ENCODE peak calls at places on chromosomes 1 and 21, in ten cellular contexts. One of them, this sample, is unnamed.

GRCh38 chr1:9382923-9383491 is 90.3 kb downstream of the SPSB1 start:
- DNase-seq in neural crest cell: no peak
- DNase-seq in sigmoid colon: no peak
- DNase-seq in heart left ventricle: no peak
- DNase-seq in mammary epithelial cell: no peak
- DNase-seq in breast epithelium: no peak
- DNase-seq in B cell: no peak
- DNase-seq in brain microvascular endothelial cell: no peak
- DNase-seq in endodermal cell: peak
- DNase-seq in kidney epithelial cell: no peak
- DNase-seq in this sample: no peak

GRCh38 chr1:224430511-224431113 is 4.0 kb downstream of the WDR26 start:
- DNase-seq in heart left ventricle: no peak
- DNase-seq in breast epithelium: no peak
- DNase-seq in endodermal cell: no peak
- DNase-seq in B cell: peak
- DNase-seq in neural crest cell: no peak
- DNase-seq in kidney epithelial cell: no peak
- DNase-seq in sigmoid colon: no peak
- DNase-seq in brain microvascular endothelial cell: peak
- DNase-seq in mammary epithelial cell: peak
- DNase-seq in this sample: peak

GRCh38 chr1:172551279-172551678 is 18.3 kb downstream of the SUCO start:
- DNase-seq in endodermal cell: no peak
- DNase-seq in brain microvascular endothelial cell: no peak
- DNase-seq in kidney epithelial cell: no peak
- DNase-seq in B cell: no peak
- DNase-seq in mammary epithelial cell: no peak
- DNase-seq in breast epithelium: no peak
- DNase-seq in heart left ventricle: no peak
- DNase-seq in sigmoid colon: no peak
- DNase-seq in neural crest cell: no peak
- DNase-seq in this sample: no peak

GRCh38 chr1:185719021-185719420 is 15.2 kb upstream of the HMCN1 start:
- DNase-seq in breast epithelium: no peak
- DNase-seq in B cell: no peak
- DNase-seq in brain microvascular endothelial cell: peak
- DNase-seq in neural crest cell: no peak
- DNase-seq in mammary epithelial cell: peak
- DNase-seq in endodermal cell: peak
- DNase-seq in kidney epithelial cell: peak
- DNase-seq in heart left ventricle: peak
- DNase-seq in sigmoid colon: no peak
- DNase-seq in this sample: peak

GRCh38 chr1:70674981-70675685 is 264.1 kb downstream of the CTH start:
- DNase-seq in neural crest cell: no peak
- DNase-seq in kidney epithelial cell: no peak
- DNase-seq in B cell: no peak
- DNase-seq in mammary epithelial cell: no peak
- DNase-seq in endodermal cell: peak
- DNase-seq in brain microvascular endothelial cell: no peak
- DNase-seq in sigmoid colon: no peak
- DNase-seq in heart left ventricle: no peak
- DNase-seq in breast epithelium: no peak
- DNase-seq in this sample: no peak

GRCh38 chr1:162552684-162553252 is 8.8 kb upstream of the UAP1 start:
- DNase-seq in brain microvascular endothelial cell: no peak
- DNase-seq in kidney epithelial cell: no peak
- DNase-seq in B cell: no peak
- DNase-seq in mammary epithelial cell: no peak
- DNase-seq in sigmoid colon: peak
- DNase-seq in neural crest cell: no peak
- DNase-seq in breast epithelium: no peak
- DNase-seq in heart left ventricle: no peak
- DNase-seq in endodermal cell: no peak
- DNase-seq in this sample: no peak

GRCh38 chr1:164801791-164802572 is 243.0 kb downstream of the PBX1 start:
- DNase-seq in mammary epithelial cell: no peak
- DNase-seq in endodermal cell: no peak
- DNase-seq in neural crest cell: no peak
- DNase-seq in breast epithelium: no peak
- DNase-seq in kidney epithelial cell: no peak
- DNase-seq in sigmoid colon: no peak
- DNase-seq in heart left ventricle: no peak
- DNase-seq in brain microvascular endothelial cell: no peak
- DNase-seq in B cell: no peak
- DNase-seq in this sample: no peak

GRCh38 chr1:233025566-233025965 is 75.2 kb downstream of the NTPCR start:
- DNase-seq in B cell: no peak
- DNase-seq in breast epithelium: no peak
- DNase-seq in kidney epithelial cell: no peak
- DNase-seq in endodermal cell: no peak
- DNase-seq in brain microvascular endothelial cell: no peak
- DNase-seq in neural crest cell: no peak
- DNase-seq in mammary epithelial cell: peak
- DNase-seq in heart left ventricle: no peak
- DNase-seq in sigmoid colon: no peak
- DNase-seq in this sample: no peak

GRCh38 chr1:26132128-26132824 is 20.7 kb downstream of the PDIK1L start:
- DNase-seq in neural crest cell: no peak
- DNase-seq in mammary epithelial cell: peak
- DNase-seq in B cell: no peak
- DNase-seq in endodermal cell: peak
- DNase-seq in brain microvascular endothelial cell: no peak
- DNase-seq in kidney epithelial cell: no peak
- DNase-seq in sigmoid colon: no peak
- DNase-seq in heart left ventricle: no peak
- DNase-seq in breast epithelium: no peak
- DNase-seq in this sample: no peak

GRCh38 chr1:97056386-97056785 is 334.8 kb downstream of the PTBP2 start:
- DNase-seq in breast epithelium: no peak
- DNase-seq in brain microvascular endothelial cell: no peak
- DNase-seq in endodermal cell: no peak
- DNase-seq in heart left ventricle: no peak
- DNase-seq in sigmoid colon: no peak
- DNase-seq in neural crest cell: no peak
- DNase-seq in mammary epithelial cell: no peak
- DNase-seq in B cell: no peak
- DNase-seq in kidney epithelial cell: no peak
- DNase-seq in this sample: no peak

GRCh38 chr1:6880951-6881690 is 95.9 kb downstream of the CAMTA1 start:
- DNase-seq in neural crest cell: no peak
- DNase-seq in sigmoid colon: no peak
- DNase-seq in brain microvascular endothelial cell: peak
- DNase-seq in endodermal cell: no peak
- DNase-seq in breast epithelium: no peak
- DNase-seq in B cell: no peak
- DNase-seq in heart left ventricle: no peak
- DNase-seq in mammary epithelial cell: peak
- DNase-seq in kidney epithelial cell: no peak
- DNase-seq in this sample: no peak

GRCh38 chr21:16651956-16652355 is 860.9 kb upstream of the CXADR start:
- DNase-seq in mammary epithelial cell: no peak
- DNase-seq in sigmoid colon: no peak
- DNase-seq in neural crest cell: no peak
- DNase-seq in endodermal cell: no peak
- DNase-seq in B cell: no peak
- DNase-seq in kidney epithelial cell: no peak
- DNase-seq in heart left ventricle: no peak
- DNase-seq in breast epithelium: no peak
- DNase-seq in brain microvascular endothelial cell: no peak
- DNase-seq in this sample: no peak

GRCh38 chr1:10498231-10498630 is 23.5 kb downstream of the PEX14 start:
- DNase-seq in brain microvascular endothelial cell: no peak
- DNase-seq in breast epithelium: no peak
- DNase-seq in mammary epithelial cell: no peak
- DNase-seq in sigmoid colon: no peak
- DNase-seq in heart left ventricle: no peak
- DNase-seq in B cell: no peak
- DNase-seq in neural crest cell: no peak
- DNase-seq in endodermal cell: no peak
- DNase-seq in kidney epithelial cell: no peak
- DNase-seq in this sample: no peak

GRCh38 chr1:171909711-171910110 is 68.4 kb downstream of the DNM3 start:
- DNase-seq in sigmoid colon: no peak
- DNase-seq in neural crest cell: no peak
- DNase-seq in mammary epithelial cell: no peak
- DNase-seq in kidney epithelial cell: no peak
- DNase-seq in heart left ventricle: no peak
- DNase-seq in brain microvascular endothelial cell: no peak
- DNase-seq in B cell: no peak
- DNase-seq in breast epithelium: no peak
- DNase-seq in endodermal cell: no peak
- DNase-seq in this sample: no peak

GRCh38 chr1:153260980-153261792 is 1.7 kb downstream of the LORICRIN start:
- DNase-seq in B cell: peak
- DNase-seq in heart left ventricle: peak
- DNase-seq in sigmoid colon: peak
- DNase-seq in endodermal cell: peak
- DNase-seq in brain microvascular endothelial cell: peak
- DNase-seq in mammary epithelial cell: no peak
- DNase-seq in kidney epithelial cell: no peak
- DNase-seq in neural crest cell: peak
- DNase-seq in breast epithelium: no peak
- DNase-seq in this sample: no peak

GRCh38 chr1:4585216-4585615 is 69.2 kb upstream of the AJAP1 start:
- DNase-seq in B cell: peak
- DNase-seq in brain microvascular endothelial cell: no peak
- DNase-seq in kidney epithelial cell: no peak
- DNase-seq in neural crest cell: peak
- DNase-seq in breast epithelium: no peak
- DNase-seq in heart left ventricle: no peak
- DNase-seq in mammary epithelial cell: no peak
- DNase-seq in sigmoid colon: no peak
- DNase-seq in endodermal cell: peak
- DNase-seq in this sample: no peak

GRCh38 chr1:64315402-64315801 is 112.0 kb downstream of the UBE2U start:
- DNase-seq in heart left ventricle: no peak
- DNase-seq in mammary epithelial cell: no peak
- DNase-seq in brain microvascular endothelial cell: no peak
- DNase-seq in neural crest cell: no peak
- DNase-seq in endodermal cell: no peak
- DNase-seq in B cell: no peak
- DNase-seq in breast epithelium: no peak
- DNase-seq in sigmoid colon: no peak
- DNase-seq in kidney epithelial cell: no peak
- DNase-seq in this sample: no peak

GRCh38 chr1:7048395-7048794 is 263.1 kb downstream of the CAMTA1 start:
- DNase-seq in breast epithelium: no peak
- DNase-seq in sigmoid colon: no peak
- DNase-seq in kidney epithelial cell: no peak
- DNase-seq in neural crest cell: no peak
- DNase-seq in B cell: no peak
- DNase-seq in mammary epithelial cell: no peak
- DNase-seq in endodermal cell: peak
- DNase-seq in brain microvascular endothelial cell: no peak
- DNase-seq in heart left ventricle: no peak
- DNase-seq in this sample: no peak

DNA sequence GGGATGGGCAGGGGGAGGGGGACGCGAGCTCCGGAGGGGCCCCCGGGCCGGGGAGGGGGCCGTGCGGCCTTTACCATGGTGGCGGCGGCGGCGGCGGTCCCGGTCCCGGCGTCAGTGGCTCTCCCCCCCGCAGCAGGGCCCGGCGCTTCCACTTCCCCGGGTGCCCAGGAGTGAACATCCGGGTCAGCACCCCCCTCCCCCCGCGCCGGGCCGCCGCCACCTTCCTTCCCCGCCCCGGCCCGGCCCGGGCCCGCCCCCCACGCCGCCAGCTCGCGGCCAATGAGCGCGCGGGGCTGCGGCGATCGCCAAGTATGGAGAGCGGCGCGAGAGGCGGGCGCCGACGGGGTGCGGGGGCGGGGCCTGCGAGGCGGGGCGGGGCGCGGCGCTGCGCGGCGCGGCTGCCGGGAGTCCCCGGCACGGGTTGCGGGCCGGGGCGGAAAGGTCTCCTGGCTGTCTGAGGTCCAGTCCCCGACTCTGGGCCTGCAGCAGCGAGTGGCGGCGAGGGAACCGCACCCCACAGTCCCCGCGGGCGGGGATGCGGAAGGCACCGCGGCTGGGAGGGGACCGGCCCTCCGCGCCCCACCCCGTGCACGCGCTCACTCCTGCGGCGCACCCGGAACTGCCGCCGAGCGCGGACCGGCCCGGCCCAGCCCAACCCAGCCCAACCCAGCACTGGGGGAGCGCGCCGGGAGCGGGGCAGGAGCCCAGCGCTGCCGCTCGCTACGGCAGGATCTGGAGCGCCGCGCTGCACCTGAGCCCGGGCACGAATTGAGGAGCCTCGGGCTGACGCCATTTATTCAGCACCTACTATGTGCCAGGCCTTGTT is at the start of gene CAPZB:
- DNase-seq in brain microvascular endothelial cell: peak
- DNase-seq in breast epithelium: peak
- DNase-seq in neural crest cell: peak
- DNase-seq in mammary epithelial cell: peak
- DNase-seq in endodermal cell: peak
- DNase-seq in heart left ventricle: peak
- DNase-seq in sigmoid colon: peak
- DNase-seq in B cell: peak
- DNase-seq in kidney epithelial cell: no peak
- DNase-seq in this sample: peak
- TF ChIP-seq CTCF in brain microvascular endothelial cell: no peak
- TF ChIP-seq CTCF in breast epithelium: no peak
- TF ChIP-seq CTCF in neural crest cell: no peak
- TF ChIP-seq CTCF in mammary epithelial cell: no peak
- TF ChIP-seq CTCF in endodermal cell: no peak
- TF ChIP-seq CTCF in heart left ventricle: no peak
- TF ChIP-seq CTCF in sigmoid colon: no peak
- TF ChIP-seq CTCF in B cell: no peak
- TF ChIP-seq CTCF in kidney epithelial cell: no peak
- TF ChIP-seq CTCF in this sample: no peak

GRCh38 chr1:34787461-34788420 is 5.1 kb upstream of the GJA4 start:
- DNase-seq in sigmoid colon: peak
- DNase-seq in mammary epithelial cell: no peak
- DNase-seq in endodermal cell: peak
- DNase-seq in B cell: no peak
- DNase-seq in brain microvascular endothelial cell: peak
- DNase-seq in breast epithelium: no peak
- DNase-seq in heart left ventricle: peak
- DNase-seq in kidney epithelial cell: no peak
- DNase-seq in neural crest cell: no peak
- DNase-seq in this sample: peak
- TF ChIP-seq CTCF in sigmoid colon: no peak
- TF ChIP-seq CTCF in mammary epithelial cell: peak
- TF ChIP-seq CTCF in endodermal cell: peak
- TF ChIP-seq CTCF in B cell: no peak
- TF ChIP-seq CTCF in brain microvascular endothelial cell: peak
- TF ChIP-seq CTCF in breast epithelium: no peak
- TF ChIP-seq CTCF in heart left ventricle: peak
- TF ChIP-seq CTCF in kidney epithelial cell: no peak
- TF ChIP-seq CTCF in neural crest cell: peak
- TF ChIP-seq CTCF in this sample: peak

GRCh38 chr1:210328746-210329488 is at the start of gene HHAT:
- DNase-seq in brain microvascular endothelial cell: peak
- DNase-seq in heart left ventricle: peak
- DNase-seq in neural crest cell: peak
- DNase-seq in kidney epithelial cell: no peak
- DNase-seq in endodermal cell: peak
- DNase-seq in sigmoid colon: peak
- DNase-seq in mammary epithelial cell: peak
- DNase-seq in breast epithelium: peak
- DNase-seq in B cell: peak
- DNase-seq in this sample: peak
- TF ChIP-seq CTCF in brain microvascular endothelial cell: no peak
- TF ChIP-seq CTCF in heart left ventricle: no peak
- TF ChIP-seq CTCF in neural crest cell: peak
- TF ChIP-seq CTCF in kidney epithelial cell: no peak
- TF ChIP-seq CTCF in endodermal cell: peak
- TF ChIP-seq CTCF in sigmoid colon: no peak
- TF ChIP-seq CTCF in mammary epithelial cell: no peak
- TF ChIP-seq CTCF in breast epithelium: no peak
- TF ChIP-seq CTCF in B cell: no peak
- TF ChIP-seq CTCF in this sample: peak

GRCh38 chr21:18387994-18388393 is 15.6 kb downstream of the TMPRSS15 start:
- DNase-seq in brain microvascular endothelial cell: no peak
- DNase-seq in mammary epithelial cell: no peak
- DNase-seq in endodermal cell: no peak
- DNase-seq in sigmoid colon: no peak
- DNase-seq in B cell: peak
- DNase-seq in neural crest cell: no peak
- DNase-seq in breast epithelium: no peak
- DNase-seq in heart left ventricle: no peak
- DNase-seq in kidney epithelial cell: no peak
- DNase-seq in this sample: no peak
- TF ChIP-seq CTCF in brain microvascular endothelial cell: peak
- TF ChIP-seq CTCF in mammary epithelial cell: no peak
- TF ChIP-seq CTCF in endodermal cell: peak
- TF ChIP-seq CTCF in sigmoid colon: no peak
- TF ChIP-seq CTCF in B cell: no peak
- TF ChIP-seq CTCF in neural crest cell: peak
- TF ChIP-seq CTCF in breast epithelium: no peak
- TF ChIP-seq CTCF in heart left ventricle: no peak
- TF ChIP-seq CTCF in kidney epithelial cell: no peak
- TF ChIP-seq CTCF in this sample: no peak